ENCODE peak calls at places on chromosome 14, in seven cellular contexts. E is mucosa of descending colon, I is thoracic aorta, A is A549, B is gastrocnemius medialis, W is HepG2, D is cardiac muscle cell. H is an unnamed sample.

GRCh38 chr14:50061664-50062437 is 54.5 kb downstream of the VCPKMT start:
- DNase-seq in W (peak; percentile 76), E (peak; percentile 71), I (no peak), B (peak; percentile 37), A (no peak), D (peak; percentile 41), H (no peak)

GRCh38 chr14:96373538-96373937 is 10.2 kb downstream of the GSKIP start:
- DNase-seq in I (no peak), D (no peak), W (no peak), B (no peak), E (no peak), A (no peak), H (no peak)

GRCh38 chr14:92190768-92191167 is 69.0 kb downstream of the CPSF2 start:
- DNase-seq in E (no peak), I (no peak), A (no peak), B (no peak), W (no peak), D (no peak), H (no peak)

GRCh38 chr14:45810152-45810872 is 557.3 kb upstream of the MIS18BP1 start:
- DNase-seq in D (no peak), A (no peak), B (no peak), I (no peak), E (peak; percentile 36), W (no peak), H (no peak)

GRCh38 chr14:21703357-21704339 is 30.0 kb upstream of the OR4E1 start:
- DNase-seq in E (no peak), W (no peak), D (peak; percentile 3), I (no peak), A (no peak), B (no peak), H (no peak)

GRCh38 chr14:29301571-29301970 is 535.0 kb downstream of the FOXG1 start:
- DNase-seq in W (no peak), A (no peak), E (no peak), B (no peak), I (no peak), D (no peak), H (no peak)

GRCh38 chr14:100285021-100285912 is 21.0 kb downstream of the SLC25A29 start:
- DNase-seq in B (peak; percentile 46), I (no peak), D (peak; percentile 64), E (peak; percentile 73), A (peak; percentile 81), W (peak; percentile 40), H (peak; percentile 80)

GRCh38 chr14:63032056-63032455 is 13.2 kb downstream of the KCNH5 start:
- DNase-seq in B (no peak), I (no peak), W (no peak), E (no peak), D (peak; percentile 50), A (no peak), H (no peak)

GRCh38 chr14:48527832-48528231 is 852.4 kb upstream of the MDGA2 start:
- DNase-seq in A (no peak), E (no peak), I (no peak), B (no peak), D (no peak), W (no peak), H (no peak)

GRCh38 chr14:105850853-105851581 is 324.6 kb downstream of the TMEM121 start:
- DNase-seq in W (no peak), D (no peak), E (no peak), B (no peak), I (no peak), A (no peak), H (no peak)

GRCh38 chr14:91369628-91370445 is 47.8 kb downstream of the CCDC88C start:
- DNase-seq in B (no peak), W (peak; percentile 59), D (no peak), A (no peak), E (no peak), I (no peak), H (no peak)

DNA sequence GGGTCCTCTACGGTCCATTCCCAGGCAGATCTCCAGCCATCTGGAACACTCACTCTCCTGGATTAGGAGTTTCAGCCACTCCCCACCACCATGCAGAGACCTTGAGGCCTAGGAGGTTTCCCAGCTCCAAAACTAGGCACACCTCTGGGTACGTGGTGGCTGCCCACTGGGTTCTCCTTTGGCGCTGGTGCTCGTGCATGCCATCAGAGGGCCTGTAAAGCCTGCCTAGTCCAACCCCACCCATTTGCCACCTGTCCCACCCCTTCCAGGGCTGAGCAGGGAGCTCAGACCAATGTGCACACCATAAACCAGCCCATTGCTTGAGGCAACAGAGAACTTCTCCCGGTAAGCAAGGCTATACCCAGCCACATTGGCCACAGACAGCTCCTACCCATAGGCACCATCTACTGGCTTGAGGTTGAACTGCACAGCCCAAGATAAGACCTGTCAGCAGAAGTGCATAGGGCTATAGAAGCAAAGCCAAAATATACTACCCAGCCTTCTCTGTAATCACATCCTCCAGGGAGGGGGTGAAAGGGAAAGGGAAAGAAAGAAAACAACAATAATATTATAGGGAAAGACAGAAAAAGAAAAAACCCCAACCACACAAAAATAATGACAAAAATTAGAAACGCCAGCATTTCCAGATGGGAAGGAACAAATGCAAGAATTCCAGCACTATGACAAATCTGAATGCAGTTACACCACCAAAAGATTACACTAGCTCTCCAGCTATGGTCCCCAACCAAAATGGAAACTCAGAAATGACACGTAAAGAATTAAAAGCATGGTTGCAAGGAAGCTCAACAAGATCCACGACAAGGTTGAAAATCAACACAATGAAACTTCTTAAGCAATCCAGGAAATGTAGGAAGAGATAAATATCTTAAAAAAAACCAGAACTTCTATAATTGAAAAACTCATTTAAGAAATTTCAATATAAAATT is 111.9 kb upstream of the CCDC175 start:
- DNase-seq in B (no peak), W (peak; percentile 20), E (peak; percentile 76), A (peak; percentile 15), I (peak; percentile 21), D (peak; percentile 75), H (no peak)
- TF ChIP-seq CTCF in B (no peak), W (peak; percentile 76), E (peak; percentile 45), A (peak; percentile 18), I (peak; percentile 86), D (peak; percentile 87), H (peak; percentile 57)

GRCh38 chr14:104187121-104187889 is 48.9 kb downstream of the KIF26A start:
- DNase-seq in I (no peak), W (no peak), E (no peak), A (no peak), B (no peak), D (no peak), H (no peak)

GRCh38 chr14:104187931-104188726 is 49.7 kb downstream of the KIF26A start:
- DNase-seq in I (no peak), D (no peak), E (peak; percentile 74), B (no peak), W (no peak), A (no peak), H (no peak)

GRCh38 chr14:104184911-104185499 is 46.6 kb downstream of the KIF26A start:
- DNase-seq in B (no peak), E (peak; percentile 39), D (peak; percentile 21), W (no peak), I (no peak), A (no peak), H (no peak)

GRCh38 chr14:104185916-104186495 is 47.6 kb downstream of the KIF26A start:
- DNase-seq in B (no peak), W (no peak), E (no peak), I (no peak), A (no peak), D (no peak), H (no peak)

DNA sequence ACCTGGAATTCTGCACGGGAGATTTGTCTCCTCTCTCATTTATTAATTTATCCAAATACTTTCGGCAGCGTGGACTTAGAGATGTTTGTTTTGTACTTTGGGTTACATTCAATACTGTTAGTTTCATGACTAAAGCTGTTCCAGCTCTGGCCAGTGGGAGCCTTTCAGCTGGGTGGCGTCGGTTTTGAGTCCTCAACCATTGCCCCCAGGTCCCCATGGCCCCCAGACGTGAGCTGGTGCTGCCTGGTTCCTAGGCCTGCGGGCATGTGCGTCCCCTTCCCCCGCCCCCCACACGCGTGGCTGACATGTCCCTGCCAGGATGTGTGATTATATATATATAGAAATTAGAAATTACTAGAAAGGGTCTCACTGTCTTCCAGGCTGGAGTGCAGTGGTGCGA is 48.2 kb downstream of the KIF26A start:
- DNase-seq in E (no peak), I (no peak), B (no peak), W (no peak), A (no peak), D (no peak), H (no peak)
- H3K9me3 ChIP-seq in E (no peaks in the 10 kb centered on the region), I (no peaks in the 10 kb centered on the region), B (no peaks in the 10 kb centered on the region), W (no peaks in the 10 kb centered on the region), A (no peaks in the 10 kb centered on the region), D (no peaks in the 10 kb centered on the region), H (no peaks in the 10 kb centered on the region)

GRCh38 chr14:101827286-101827685 is 65.8 kb downstream of the PPP2R5C start:
- DNase-seq in B (no peak), W (no peak), I (no peak), E (no peak), D (no peak), A (no peak), H (no peak)

GRCh38 chr14:101826359-101826758 is 64.8 kb downstream of the PPP2R5C start:
- DNase-seq in I (no peak), B (no peak), W (no peak), E (no peak), A (no peak), D (no peak), H (no peak)

GRCh38 chr14:101825797-101826196 is 64.3 kb downstream of the PPP2R5C start:
- DNase-seq in E (no peak), A (no peak), B (no peak), I (no peak), W (no peak), D (no peak), H (no peak)

GRCh38 chr14:101830271-101830670 is 68.8 kb downstream of the PPP2R5C start:
- DNase-seq in I (no peak), W (no peak), A (no peak), D (no peak), B (no peak), E (no peak), H (no peak)

DNA sequence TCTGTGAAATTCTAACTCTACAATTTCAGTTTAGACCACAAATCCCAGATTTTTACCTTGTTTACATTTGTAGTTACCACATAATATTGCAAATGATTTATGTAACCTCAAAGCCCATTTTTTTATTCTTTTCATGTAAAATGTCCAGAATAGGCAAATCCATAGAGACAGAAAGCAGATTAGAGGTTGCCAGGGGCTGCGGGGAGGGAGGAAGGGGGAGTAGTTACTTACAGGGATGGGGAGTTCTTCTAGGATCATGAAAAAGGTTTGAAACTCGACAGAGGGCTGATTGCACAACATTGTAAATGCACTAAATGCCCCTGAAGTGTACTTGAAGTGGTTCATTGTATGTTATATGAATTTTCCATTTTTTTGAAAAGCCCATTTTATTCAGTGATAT is 66.5 kb downstream of the PPP2R5C start:
- DNase-seq in A (no peak), W (no peak), D (peak; percentile 44), I (no peak), B (no peak), E (no peak), H (no peak)
- H3K4me1 ChIP-seq in A (no peaks in the 10 kb centered on the region), W (no peaks in the 10 kb centered on the region), D (peaks cover 3% of the 10 kb centered on the region), I (peaks cover 32% of the 10 kb centered on the region), B (peaks cover 71% of the 10 kb centered on the region), E (no peaks in the 10 kb centered on the region), H (peaks cover 76% of the 10 kb centered on the region)

DNA sequence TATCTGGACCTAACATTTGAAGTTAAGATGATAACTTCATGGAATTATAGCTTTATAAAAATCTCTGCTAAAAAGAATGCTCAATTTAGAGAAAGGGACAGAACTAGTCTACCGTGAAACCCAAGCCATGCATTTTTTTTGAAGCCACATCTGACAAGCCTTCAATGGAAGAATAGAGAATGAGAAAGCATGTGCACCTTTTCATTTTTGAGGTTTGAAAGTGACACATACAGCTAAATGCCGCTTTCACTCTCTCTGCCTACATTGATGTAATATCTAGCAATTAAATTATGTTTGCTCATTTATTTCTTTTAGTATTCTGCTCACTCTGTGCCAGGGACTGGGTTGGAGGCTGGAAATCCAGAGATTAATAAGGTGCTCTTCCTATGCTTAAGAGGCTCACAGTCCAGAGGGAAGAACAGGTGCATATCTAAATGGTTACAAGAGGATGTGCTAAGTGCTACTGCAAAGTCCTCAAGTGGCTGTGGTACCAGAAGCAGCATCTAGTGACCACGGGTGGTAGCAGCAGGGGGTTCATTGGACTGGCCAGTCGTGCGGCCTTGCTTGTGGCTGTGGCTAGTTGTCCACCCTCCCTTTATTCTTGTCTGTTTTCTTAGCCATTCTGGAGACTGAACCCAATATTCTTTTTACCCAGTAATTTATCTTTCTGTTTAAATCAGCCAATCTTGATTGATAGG is 60.4 kb downstream of the PPP1R36 start:
- DNase-seq in A (no peak), W (no peak), D (no peak), I (no peak), E (no peak), B (no peak), H (no peak)
- TF ChIP-seq CTCF in A (no peak), W (no peak), D (no peak), I (no peak), E (no peak), B (no peak), H (no peak)

H was measured in lower lobe of right lung.